ENCODE peak calls at places on chromosomes 12 and 14, in five cellular contexts. H, G, M, C and V are unnamed samples.

GRCh38 chr12:15044461-15044860 is 71.6 kb downstream of the PDE6H start:
- DNase-seq in H (no peak), G (no peak), M (no peak), C (peak; percentile 31), V (no peak)

GRCh38 chr12:19451196-19451595 is 11.9 kb downstream of the AEBP2 start:
- DNase-seq in H (no peak), G (no peak), M (no peak), C (no peak), V (no peak)

GRCh38 chr12:39401459-39401858 is 41.5 kb downstream of the KIF21A start:
- DNase-seq in H (no peak), G (no peak), M (no peak), C (peak; percentile 20), V (no peak)

GRCh38 chr12:102833687-102834435 is 83.2 kb downstream of the PAH start:
- DNase-seq in H (no peak), G (peak; percentile 10), M (no peak), C (peak; percentile 2), V (no peak)

GRCh38 chr12:27198036-27198435 is 46.0 kb upstream of the STK38L start:
- DNase-seq in H (no peak), G (no peak), M (no peak), C (peak; percentile 86), V (no peak)

GRCh38 chr12:16037533-16037932 is 126.4 kb downstream of the DERA start:
- DNase-seq in H (no peak), G (no peak), M (no peak), C (no peak), V (no peak)

GRCh38 chr12:57797938-57798337 is 15.4 kb downstream of the TSFM start:
- DNase-seq in H (no peak), G (no peak), M (no peak), C (no peak), V (no peak)

GRCh38 chr12:96500686-96501085 is 11.3 kb downstream of the CFAP54 start:
- DNase-seq in H (no peak), G (no peak), M (no peak), C (no peak), V (no peak)

GRCh38 chr14:50366115-50366514 is 30.6 kb downstream of the CDKL1 start:
- DNase-seq in H (no peak), G (no peak), M (peak; percentile 28), C (no peak), V (no peak)

GRCh38 chr12:125210104-125210755 is 145.0 kb downstream of the AACS start:
- DNase-seq in H (no peak), G (no peak), M (no peak), C (no peak), V (no peak)

GRCh38 chr12:95487024-95487423 is 13.1 kb downstream of the METAP2 start:
- DNase-seq in H (no peak), G (no peak), M (no peak), C (no peak), V (no peak)

GRCh38 chr14:43175896-43176295 is 1331.2 kb downstream of the FSCB start:
- DNase-seq in H (no peak), G (no peak), M (no peak), C (no peak), V (no peak)

GRCh38 chr14:24307575-24308341 is at the start of gene CIDEB:
- DNase-seq in H (peak; percentile 36), G (peak; percentile 79), M (peak; percentile 56), C (peak; percentile 22), V (no peak)

GRCh38 chr12:120822832-120823503 is 81.2 kb downstream of the SPPL3 start:
- DNase-seq in H (no peak), G (no peak), M (no peak), C (no peak), V (no peak)

GRCh38 chr12:71858848-71859247 is 19.3 kb downstream of the TBC1D15 start:
- DNase-seq in H (no peak), G (no peak), M (no peak), C (no peak), V (no peak)

GRCh38 chr14:104705340-104706047 is 16.1 kb downstream of the INF2 start:
- DNase-seq in H (no peak), G (no peak), M (no peak), C (no peak), V (no peak)

GRCh38 chr14:89625208-89625987 is 208.4 kb upstream of the FOXN3 start:
- DNase-seq in H (no peak), G (no peak), M (no peak), C (peak; percentile 60), V (peak; percentile 32)

GRCh38 chr14:99732436-99733220 is 48.5 kb downstream of the CYP46A1 start:
- DNase-seq in H (no peak), G (no peak), M (no peak), C (no peak), V (no peak)

GRCh38 chr12:70849265-70849960 is 71.1 kb downstream of the PTPRR start:
- DNase-seq in H (no peak), G (no peak), M (no peak), C (peak; percentile 32), V (peak; percentile 54)

GRCh38 chr14:104349950-104350349 is 211.6 kb downstream of the KIF26A start:
- DNase-seq in H (no peak), G (no peak), M (no peak), C (no peak), V (no peak)

GRCh38 chr12:9404469-9405260 is 196.5 kb upstream of the PZP start:
- DNase-seq in H (no peak), G (peak; percentile 46), M (no peak), C (no peak), V (no peak)

GRCh38 chr14:99261916-99262787 is 9.8 kb downstream of the BCL11B start:
- DNase-seq in H (peak; percentile 38), G (no peak), M (no peak), C (no peak), V (no peak)

GRCh38 chr12:24928131-24928530 is 20.8 kb downstream of the BCAT1 start:
- DNase-seq in H (no peak), G (no peak), M (no peak), C (no peak), V (no peak)

GRCh38 chr12:84572186-84572585 is 340.4 kb downstream of the SLC6A15 start:
- DNase-seq in H (no peak), G (no peak), M (peak; percentile 11), C (peak; percentile 19), V (no peak)

GRCh38 chr14:36820111-36820709 is 158.6 kb downstream of the PAX9 start:
- DNase-seq in H (no peak), G (no peak), M (peak; percentile 63), C (no peak), V (no peak)

GRCh38 chr14:28813810-28814209 is 47.2 kb downstream of the FOXG1 start:
- DNase-seq in H (no peak), G (no peak), M (peak; percentile 30), C (peak; percentile 32), V (no peak)

GRCh38 chr12:76260390-76260748 is 87.8 kb downstream of the BBS10 start:
- DNase-seq in H (no peak), G (no peak), M (peak; percentile 41), C (peak; percentile 65), V (no peak)

GRCh38 chr14:77301103-77301502 is 19.6 kb downstream of the POMT2 start:
- DNase-seq in H (peak; percentile 37), G (peak; percentile 62), M (peak; percentile 61), C (peak; percentile 81), V (peak; percentile 93)

GRCh38 chr12:116434155-116435065 is 124.8 kb upstream of the MAP1LC3B2 start:
- DNase-seq in H (no peak), G (no peak), M (peak; percentile 92), C (peak; percentile 88), V (no peak)

GRCh38 chr12:30794020-30794419 is 39.3 kb upstream of the CAPRIN2 start:
- DNase-seq in H (no peak), G (no peak), M (peak; percentile 30), C (no peak), V (no peak)

GRCh38 chr12:101604132-101604531 is 9.4 kb downstream of the MYBPC1 start:
- DNase-seq in H (no peak), G (no peak), M (peak; percentile 50), C (no peak), V (no peak)

GRCh38 chr14:55180006-55180405 is 11.4 kb downstream of the DLGAP5 start:
- DNase-seq in H (no peak), G (no peak), M (no peak), C (no peak), V (no peak)

GRCh38 chr12:32047357-32047828 is 59.3 kb upstream of the BICD1 start:
- DNase-seq in H (no peak), G (no peak), M (no peak), C (no peak), V (no peak)

GRCh38 chr12:127169321-127170270 is 1097.4 kb upstream of the TMEM132C start:
- DNase-seq in H (no peak), G (no peak), M (no peak), C (peak; percentile 81), V (no peak)

GRCh38 chr12:57729321-57729844 is 9.2 kb downstream of the AGAP2 start:
- DNase-seq in H (no peak), G (peak; percentile 13), M (no peak), C (no peak), V (no peak)